ENCODE peak calls at places on chromosomes 5 and 9, in eight cellular contexts. Q, X, U, E, J, K, C and H are unnamed samples.

GRCh38 chr9:116653580-116654355 is 33.3 kb upstream of the TRIM32 start:
- DNase-seq in Q (no peak), X (no peak), U (no peak), E (peak), J (peak), K (no peak), C (no peak), H (no peak)

GRCh38 chr9:4690144-4690543 is 10.8 kb downstream of the CDC37L1 start:
- DNase-seq in Q (no peak), X (no peak), U (no peak), E (no peak), J (no peak), K (no peak), C (no peak), H (no peak)

GRCh38 chr5:112219000-112219399 is 200.1 kb downstream of the EPB41L4A start:
- DNase-seq in Q (no peak), X (no peak), U (no peak), E (no peak), J (no peak), K (peak), C (no peak), H (no peak)

GRCh38 chr5:69312459-69313160 is 20.0 kb downstream of the CCDC125 start:
- DNase-seq in Q (no peak), X (no peak), U (no peak), E (no peak), J (no peak), K (no peak), C (no peak), H (no peak)

GRCh38 chr5:128135286-128135685 is 51.7 kb downstream of the SLC12A2 start:
- DNase-seq in Q (no peak), X (no peak), U (no peak), E (no peak), J (peak), K (no peak), C (no peak), H (no peak)

GRCh38 chr9:117779760-117780159 is 75.6 kb downstream of the TLR4 start:
- DNase-seq in Q (no peak), X (no peak), U (no peak), E (no peak), J (no peak), K (peak), C (no peak), H (no peak)

GRCh38 chr5:78757269-78758053 is 108.9 kb upstream of the LHFPL2 start:
- DNase-seq in Q (peak), X (no peak), U (no peak), E (no peak), J (peak), K (peak), C (no peak), H (no peak)

GRCh38 chr9:125701351-125701750 is 5.7 kb downstream of the MAPKAP1 start:
- DNase-seq in Q (no peak), X (no peak), U (no peak), E (peak), J (peak), K (no peak), C (no peak), H (no peak)

GRCh38 chr9:126397056-126397455 is 70.4 kb downstream of the MVB12B start:
- DNase-seq in Q (no peak), X (no peak), U (no peak), E (no peak), J (no peak), K (no peak), C (no peak), H (no peak)

GRCh38 chr9:35646583-35647265 is 4.0 kb downstream of the SIT1 start:
- DNase-seq in Q (peak), X (peak), U (peak), E (peak), J (peak), K (peak), C (peak), H (peak)

GRCh38 chr5:144880513-144880912 is 709.8 kb downstream of the KCTD16 start:
- DNase-seq in Q (no peak), X (no peak), U (no peak), E (no peak), J (no peak), K (no peak), C (no peak), H (no peak)

GRCh38 chr9:77011973-77012817 is 7.3 kb upstream of the FOXB2 start:
- DNase-seq in Q (peak), X (no peak), U (no peak), E (peak), J (peak), K (peak), C (peak), H (peak)

GRCh38 chr5:178304016-178304415 is 71.4 kb upstream of the PHYKPL start:
- DNase-seq in Q (no peak), X (no peak), U (no peak), E (no peak), J (no peak), K (no peak), C (no peak), H (no peak)